ENCODE peak calls at places on chromosomes 5 and 9, in four cellular contexts. T is fibroblast of the conjunctiva, I is H7, X is NCI-H460. P is an unnamed sample.

GRCh38 chr5:78077369-78078068 is 217.0 kb downstream of the AP3B1 start:
- DNase-seq in X (no peak), T (no peak), I (no peak), P (no peak)

GRCh38 chr5:115785395-115786009 is 31.0 kb downstream of the CDO1 start:
- DNase-seq in T (no peak), I (peak), X (no peak), P (no peak)

GRCh38 chr5:180138976-180139730 is 67.6 kb upstream of the RNF130 start:
- DNase-seq in I (peak), T (no peak), X (no peak), P (no peak)

GRCh38 chr5:146805099-146805498 is 73.5 kb downstream of the PPP2R2B start:
- DNase-seq in I (peak), X (no peak), T (no peak), P (no peak)

GRCh38 chr5:147455321-147455720 is 54.5 kb downstream of the DPYSL3 start:
- DNase-seq in X (no peak), I (peak), T (peak), P (no peak)

GRCh38 chr9:17462869-17463464 is 115.9 kb upstream of the SH3GL2 start:
- DNase-seq in X (peak), T (peak), I (peak), P (peak)

GRCh38 chr5:171762016-171762415 is 23.6 kb upstream of the SMIM23 start:
- DNase-seq in T (no peak), X (no peak), I (no peak), P (no peak)

GRCh38 chr5:135823799-135824366 is 10.6 kb upstream of the SLC25A48 start:
- DNase-seq in X (no peak), T (no peak), I (no peak), P (no peak)

GRCh38 chr5:141876628-141877477 is 1.4 kb downstream of the PCDH1 start:
- DNase-seq in X (no peak), T (no peak), I (peak), P (no peak)

GRCh38 chr5:111704452-111705085 is 52.4 kb downstream of the NREP start:
- DNase-seq in I (no peak), T (no peak), X (no peak), P (no peak)

GRCh38 chr5:145484195-145484594 is 350.9 kb downstream of the PRELID2 start:
- DNase-seq in T (no peak), I (no peak), X (no peak), P (peak)

GRCh38 chr9:109483771-109484442 is 14.2 kb downstream of the PTPN3 start:
- DNase-seq in I (no peak), T (no peak), X (no peak), P (no peak)

GRCh38 chr9:133004091-133005072 is 25.9 kb downstream of the GFI1B start:
- DNase-seq in X (no peak), I (peak), T (no peak), P (no peak)

GRCh38 chr9:19699757-19700156 is 89.1 kb downstream of the SLC24A2 start:
- DNase-seq in I (no peak), T (no peak), X (no peak), P (no peak)

GRCh38 chr5:93790401-93790800 is 49.0 kb upstream of the POU5F2 start:
- DNase-seq in T (peak), I (no peak), X (no peak), P (no peak)

GRCh38 chr9:80157561-80157983 is 585.8 kb downstream of the TLE4 start:
- DNase-seq in I (no peak), T (no peak), X (no peak), P (no peak)

GRCh38 chr5:169876376-169876775 is 103.9 kb downstream of the INSYN2B start:
- DNase-seq in X (no peak), T (no peak), I (no peak), P (no peak)

GRCh38 chr5:10254686-10255085 is 4.6 kb downstream of the CCT5 start:
- DNase-seq in I (no peak), X (no peak), T (no peak), P (no peak)

GRCh38 chr5:151258771-151259170 is 5.8 kb downstream of the GM2A start:
- DNase-seq in X (no peak), T (no peak), I (no peak), P (no peak)

GRCh38 chr5:115309751-115310370 is 13.4 kb upstream of the CCDC112 start:
- DNase-seq in T (peak), I (no peak), X (peak), P (peak)